ENCODE peak calls at places on chromosomes 5 and 9, in five cellular contexts. One of them, this sample, is unnamed.

GRCh38 chr5:149280124-149280523 is 8.5 kb downstream of the AFAP1L1 start:
- DNase-seq in GF-D8: no peak
- DNase-seq in DMS 273 treated with DMSO at 0.1 percent for 48 hours: no peak
- DNase-seq in fibroblast of the conjunctiva: no peak
- DNase-seq in T1000: no peak
- DNase-seq in this sample: no peak

GRCh38 chr5:111135946-111136345 is 43.8 kb downstream of the WDR36 start:
- DNase-seq in GF-D8: no peak
- DNase-seq in DMS 273 treated with DMSO at 0.1 percent for 48 hours: no peak
- DNase-seq in fibroblast of the conjunctiva: no peak
- DNase-seq in T1000: peak
- DNase-seq in this sample: no peak

GRCh38 chr5:76757049-76757448 is 41.1 kb downstream of the F2R start:
- DNase-seq in GF-D8: no peak
- DNase-seq in DMS 273 treated with DMSO at 0.1 percent for 48 hours: no peak
- DNase-seq in fibroblast of the conjunctiva: no peak
- DNase-seq in T1000: no peak
- DNase-seq in this sample: no peak

GRCh38 chr5:134555223-134555790 is 29.8 kb downstream of the JADE2 start:
- DNase-seq in GF-D8: no peak
- DNase-seq in DMS 273 treated with DMSO at 0.1 percent for 48 hours: no peak
- DNase-seq in fibroblast of the conjunctiva: no peak
- DNase-seq in T1000: no peak
- DNase-seq in this sample: no peak

GRCh38 chr5:35838370-35839042 is 18.2 kb upstream of the IL7R start:
- DNase-seq in GF-D8: no peak
- DNase-seq in DMS 273 treated with DMSO at 0.1 percent for 48 hours: no peak
- DNase-seq in fibroblast of the conjunctiva: no peak
- DNase-seq in T1000: no peak
- DNase-seq in this sample: no peak

GRCh38 chr5:127290019-127290945 is at the start of gene MEGF10:
- DNase-seq in GF-D8: no peak
- DNase-seq in DMS 273 treated with DMSO at 0.1 percent for 48 hours: peak
- DNase-seq in fibroblast of the conjunctiva: no peak
- DNase-seq in T1000: peak
- DNase-seq in this sample: peak

GRCh38 chr5:179114756-179115155 is 54.6 kb downstream of the ZNF354C start:
- DNase-seq in GF-D8: no peak
- DNase-seq in DMS 273 treated with DMSO at 0.1 percent for 48 hours: no peak
- DNase-seq in fibroblast of the conjunctiva: no peak
- DNase-seq in T1000: no peak
- DNase-seq in this sample: no peak

GRCh38 chr5:131943914-131944313 is 1.5 kb downstream of the MEIKIN start:
- DNase-seq in GF-D8: no peak
- DNase-seq in DMS 273 treated with DMSO at 0.1 percent for 48 hours: no peak
- DNase-seq in fibroblast of the conjunctiva: no peak
- DNase-seq in T1000: no peak
- DNase-seq in this sample: no peak

GRCh38 chr9:96015876-96016686 is 140.6 kb downstream of the ERCC6L2 start:
- DNase-seq in GF-D8: no peak
- DNase-seq in DMS 273 treated with DMSO at 0.1 percent for 48 hours: no peak
- DNase-seq in fibroblast of the conjunctiva: no peak
- DNase-seq in T1000: no peak
- DNase-seq in this sample: no peak

GRCh38 chr5:172436078-172436873 is 18.0 kb downstream of the SH3PXD2B start:
- DNase-seq in GF-D8: no peak
- DNase-seq in DMS 273 treated with DMSO at 0.1 percent for 48 hours: no peak
- DNase-seq in fibroblast of the conjunctiva: no peak
- DNase-seq in T1000: no peak
- DNase-seq in this sample: no peak

GRCh38 chr5:31888513-31888912 is 249.6 kb downstream of the PDZD2 start:
- DNase-seq in GF-D8: no peak
- DNase-seq in DMS 273 treated with DMSO at 0.1 percent for 48 hours: no peak
- DNase-seq in fibroblast of the conjunctiva: no peak
- DNase-seq in T1000: no peak
- DNase-seq in this sample: no peak

GRCh38 chr5:464843-465590 is 22.0 kb downstream of the EXOC3 start:
- DNase-seq in GF-D8: no peak
- DNase-seq in DMS 273 treated with DMSO at 0.1 percent for 48 hours: no peak
- DNase-seq in fibroblast of the conjunctiva: no peak
- DNase-seq in T1000: no peak
- DNase-seq in this sample: no peak

GRCh38 chr5:82605441-82605973 is 327.4 kb upstream of the RPS23 start:
- DNase-seq in GF-D8: no peak
- DNase-seq in DMS 273 treated with DMSO at 0.1 percent for 48 hours: no peak
- DNase-seq in fibroblast of the conjunctiva: no peak
- DNase-seq in T1000: no peak
- DNase-seq in this sample: no peak

GRCh38 chr9:112764344-112764743 is 13.8 kb downstream of the SNX30 start:
- DNase-seq in GF-D8: no peak
- DNase-seq in DMS 273 treated with DMSO at 0.1 percent for 48 hours: no peak
- DNase-seq in fibroblast of the conjunctiva: no peak
- DNase-seq in T1000: no peak
- DNase-seq in this sample: no peak

GRCh38 chr5:147452137-147452838 is 57.6 kb downstream of the DPYSL3 start:
- DNase-seq in GF-D8: no peak
- DNase-seq in DMS 273 treated with DMSO at 0.1 percent for 48 hours: no peak
- DNase-seq in fibroblast of the conjunctiva: no peak
- DNase-seq in T1000: no peak
- DNase-seq in this sample: no peak

GRCh38 chr9:114033397-114034103 is 44.5 kb downstream of the AMBP start:
- DNase-seq in GF-D8: no peak
- DNase-seq in DMS 273 treated with DMSO at 0.1 percent for 48 hours: peak
- DNase-seq in fibroblast of the conjunctiva: peak
- DNase-seq in T1000: no peak
- DNase-seq in this sample: no peak

GRCh38 chr9:90642570-90643539 is at the start of gene DIRAS2:
- DNase-seq in GF-D8: no peak
- DNase-seq in DMS 273 treated with DMSO at 0.1 percent for 48 hours: peak
- DNase-seq in fibroblast of the conjunctiva: peak
- DNase-seq in T1000: no peak
- DNase-seq in this sample: peak

GRCh38 chr5:150710165-150710564 is 9.3 kb upstream of the RBM22 start:
- DNase-seq in GF-D8: no peak
- DNase-seq in DMS 273 treated with DMSO at 0.1 percent for 48 hours: no peak
- DNase-seq in fibroblast of the conjunctiva: no peak
- DNase-seq in T1000: no peak
- DNase-seq in this sample: no peak

GRCh38 chr5:102154291-102154690 is 141.8 kb downstream of the SLCO4C1 start:
- DNase-seq in GF-D8: no peak
- DNase-seq in DMS 273 treated with DMSO at 0.1 percent for 48 hours: no peak
- DNase-seq in fibroblast of the conjunctiva: no peak
- DNase-seq in T1000: no peak
- DNase-seq in this sample: no peak

GRCh38 chr9:73151653-73152382 is at the start of gene ANXA1:
- DNase-seq in GF-D8: peak
- DNase-seq in DMS 273 treated with DMSO at 0.1 percent for 48 hours: no peak
- DNase-seq in fibroblast of the conjunctiva: peak
- DNase-seq in T1000: peak
- DNase-seq in this sample: no peak

GRCh38 chr9:134967547-134967930 is 49.8 kb upstream of the FCN1 start:
- DNase-seq in GF-D8: no peak
- DNase-seq in DMS 273 treated with DMSO at 0.1 percent for 48 hours: no peak
- DNase-seq in fibroblast of the conjunctiva: no peak
- DNase-seq in T1000: no peak
- DNase-seq in this sample: no peak

GRCh38 chr5:31343946-31344345 is 150.5 kb downstream of the CDH6 start:
- DNase-seq in GF-D8: no peak
- DNase-seq in DMS 273 treated with DMSO at 0.1 percent for 48 hours: no peak
- DNase-seq in fibroblast of the conjunctiva: no peak
- DNase-seq in T1000: no peak
- DNase-seq in this sample: no peak

GRCh38 chr9:3980212-3980611 is 319.7 kb downstream of the GLIS3 start:
- DNase-seq in GF-D8: no peak
- DNase-seq in DMS 273 treated with DMSO at 0.1 percent for 48 hours: no peak
- DNase-seq in fibroblast of the conjunctiva: no peak
- DNase-seq in T1000: no peak
- DNase-seq in this sample: no peak

GRCh38 chr5:139740138-139740992 is 55.2 kb upstream of the PSD2 start:
- DNase-seq in GF-D8: no peak
- DNase-seq in DMS 273 treated with DMSO at 0.1 percent for 48 hours: no peak
- DNase-seq in fibroblast of the conjunctiva: no peak
- DNase-seq in T1000: no peak
- DNase-seq in this sample: peak

GRCh38 chr5:178121450-178122276 is 8.3 kb downstream of the N4BP3 start:
- DNase-seq in GF-D8: no peak
- DNase-seq in DMS 273 treated with DMSO at 0.1 percent for 48 hours: no peak
- DNase-seq in fibroblast of the conjunctiva: no peak
- DNase-seq in T1000: no peak
- DNase-seq in this sample: no peak

GRCh38 chr9:135014341-135015010 is 73.0 kb upstream of the OLFM1 start:
- DNase-seq in GF-D8: no peak
- DNase-seq in DMS 273 treated with DMSO at 0.1 percent for 48 hours: no peak
- DNase-seq in fibroblast of the conjunctiva: no peak
- DNase-seq in T1000: no peak
- DNase-seq in this sample: no peak

GRCh38 chr5:95901676-95902646 is 59.7 kb downstream of the ELL2 start:
- DNase-seq in GF-D8: no peak
- DNase-seq in DMS 273 treated with DMSO at 0.1 percent for 48 hours: no peak
- DNase-seq in fibroblast of the conjunctiva: peak
- DNase-seq in T1000: no peak
- DNase-seq in this sample: no peak

GRCh38 chr5:67063055-67063454 is 133.5 kb downstream of the CD180 start:
- DNase-seq in GF-D8: no peak
- DNase-seq in DMS 273 treated with DMSO at 0.1 percent for 48 hours: no peak
- DNase-seq in fibroblast of the conjunctiva: no peak
- DNase-seq in T1000: no peak
- DNase-seq in this sample: no peak

GRCh38 chr5:54243483-54244080 is 66.8 kb downstream of the ARL15 start:
- DNase-seq in GF-D8: no peak
- DNase-seq in DMS 273 treated with DMSO at 0.1 percent for 48 hours: peak
- DNase-seq in fibroblast of the conjunctiva: no peak
- DNase-seq in T1000: no peak
- DNase-seq in this sample: peak

GRCh38 chr9:101705135-101705661 is 33.2 kb downstream of the GRIN3A start:
- DNase-seq in GF-D8: no peak
- DNase-seq in DMS 273 treated with DMSO at 0.1 percent for 48 hours: no peak
- DNase-seq in fibroblast of the conjunctiva: no peak
- DNase-seq in T1000: no peak
- DNase-seq in this sample: no peak

GRCh38 chr5:137997726-137998213 is 35.1 kb downstream of the FAM13B start:
- DNase-seq in GF-D8: peak
- DNase-seq in DMS 273 treated with DMSO at 0.1 percent for 48 hours: no peak
- DNase-seq in fibroblast of the conjunctiva: no peak
- DNase-seq in T1000: no peak
- DNase-seq in this sample: no peak

GRCh38 chr5:25858019-25858418 is 1180.4 kb downstream of the CDH9 start:
- DNase-seq in GF-D8: no peak
- DNase-seq in DMS 273 treated with DMSO at 0.1 percent for 48 hours: no peak
- DNase-seq in fibroblast of the conjunctiva: no peak
- DNase-seq in T1000: no peak
- DNase-seq in this sample: peak

GRCh38 chr5:31598640-31599611 is 40.0 kb upstream of the PDZD2 start:
- DNase-seq in GF-D8: no peak
- DNase-seq in DMS 273 treated with DMSO at 0.1 percent for 48 hours: no peak
- DNase-seq in fibroblast of the conjunctiva: no peak
- DNase-seq in T1000: no peak
- DNase-seq in this sample: no peak

GRCh38 chr5:58759745-58760144 is 176.9 kb downstream of the RAB3C start:
- DNase-seq in GF-D8: no peak
- DNase-seq in DMS 273 treated with DMSO at 0.1 percent for 48 hours: no peak
- DNase-seq in fibroblast of the conjunctiva: no peak
- DNase-seq in T1000: no peak
- DNase-seq in this sample: no peak

GRCh38 chr9:114124666-114125580 is 25.8 kb upstream of the KIF12 start:
- DNase-seq in GF-D8: no peak
- DNase-seq in DMS 273 treated with DMSO at 0.1 percent for 48 hours: no peak
- DNase-seq in fibroblast of the conjunctiva: no peak
- DNase-seq in T1000: no peak
- DNase-seq in this sample: no peak

GRCh38 chr5:163489055-163489744 is 16.2 kb upstream of the MAT2B start:
- DNase-seq in GF-D8: no peak
- DNase-seq in DMS 273 treated with DMSO at 0.1 percent for 48 hours: no peak
- DNase-seq in fibroblast of the conjunctiva: no peak
- DNase-seq in T1000: no peak
- DNase-seq in this sample: no peak